ENCODE peak calls at places on chromosomes 12 and 14, in six cellular contexts. Q, V, I, E, F and P are unnamed samples.
A peak's percentile ranks its signal among the peaks of the same experiment; 100 is the strongest.

GRCh38 chr14:92577321-92577742 is 63.8 kb downstream of the RIN3 start:
- DNase-seq in Q (no peak), V (no peak), I (no peak), E (peak; percentile 61), F (no peak), P (no peak)

GRCh38 chr12:1525858-1526257 is 68.5 kb downstream of the FBXL14 start:
- DNase-seq in Q (no peak), V (no peak), I (no peak), E (no peak), F (no peak), P (peak; percentile 33)

GRCh38 chr14:101405171-101405883 is 156.0 kb upstream of the DIO3 start:
- DNase-seq in Q (peak; percentile 78), V (no peak), I (peak; percentile 53), E (no peak), F (peak; percentile 77), P (no peak)

GRCh38 chr12:29148065-29148957 is 767 bp upstream of the FAR2 start:
- DNase-seq in Q (no peak), V (peak; percentile 28), I (peak; percentile 19), E (peak; percentile 49), F (peak; percentile 80), P (peak; percentile 63)

GRCh38 chr14:63051301-63051700 is 6.0 kb upstream of the KCNH5 start:
- DNase-seq in Q (no peak), V (no peak), I (no peak), E (no peak), F (no peak), P (no peak)

GRCh38 chr12:80472912-80473500 is 29.0 kb downstream of the PTPRQ start:
- DNase-seq in Q (no peak), V (no peak), I (peak; percentile 63), E (no peak), F (peak; percentile 20), P (no peak)

GRCh38 chr12:92696240-92696639 is 6.5 kb upstream of the PLEKHG7 start:
- DNase-seq in Q (no peak), V (peak; percentile 26), I (no peak), E (no peak), F (no peak), P (peak; percentile 40)

GRCh38 chr14:66369157-66369706 is 116.9 kb upstream of the CCDC196 start:
- DNase-seq in Q (no peak), V (no peak), I (peak; percentile 41), E (no peak), F (no peak), P (no peak)

GRCh38 chr12:103314786-103315185 is 181.0 kb downstream of the C12orf42 start:
- DNase-seq in Q (no peak), V (no peak), I (no peak), E (no peak), F (no peak), P (no peak)

GRCh38 chr14:95353664-95354063 is 34.0 kb upstream of the CLMN start:
- DNase-seq in Q (no peak), V (no peak), I (no peak), E (no peak), F (no peak), P (no peak)

GRCh38 chr14:32403688-32404087 is 74.6 kb downstream of the AKAP6 start:
- DNase-seq in Q (no peak), V (no peak), I (no peak), E (no peak), F (no peak), P (no peak)
- H3K27ac ChIP-seq in Q (no peak overlapping the region), V (no peak overlapping the region), I (no peak overlapping the region), E (no peak overlapping the region), F (peak overlapping the region; percentile 55), P (no peak overlapping the region)

GRCh38 chr14:104099096-104100041 is 13.9 kb downstream of the ASPG start:
- DNase-seq in Q (no peak), V (peak; percentile 5), I (no peak), E (peak; percentile 42), F (no peak), P (no peak)
- H3K4me1 ChIP-seq in Q (no peaks in the 10 kb centered on the region), V (no peaks in the 10 kb centered on the region), I (peaks cover 3% of the 10 kb centered on the region), E (no peaks in the 10 kb centered on the region), F (peaks cover 15% of the 10 kb centered on the region), P (no peaks in the 10 kb centered on the region)

GRCh38 chr12:132052191-132052932 is 91.8 kb downstream of the DDX51 start:
- DNase-seq in Q (no peak), V (no peak), I (no peak), E (no peak), F (no peak), P (no peak)
- H3K4me3 ChIP-seq in Q (no peak overlapping the region), V (no peak overlapping the region), I (no peak overlapping the region), E (no peak overlapping the region), F (no peak overlapping the region), P (no peak overlapping the region)

GRCh38 chr12:104372721-104373335 is 69.3 kb downstream of the EID3 start:
- DNase-seq in Q (no peak), V (no peak), I (no peak), E (no peak), F (no peak), P (no peak)
- H3K27ac ChIP-seq in Q (no peak overlapping the region), V (no peak overlapping the region), I (no peak overlapping the region), E (no peak overlapping the region), F (no peak overlapping the region), P (no peak overlapping the region)

GRCh38 chr14:90678420-90678819 is 137.8 kb downstream of the TTC7B start:
- DNase-seq in Q (no peak), V (no peak), I (no peak), E (no peak), F (no peak), P (no peak)

GRCh38 chr14:90676356-90676755 is 139.9 kb downstream of the TTC7B start:
- DNase-seq in Q (no peak), V (no peak), I (no peak), E (no peak), F (no peak), P (no peak)

GRCh38 chr14:90676859-90677258 is 139.4 kb downstream of the TTC7B start:
- DNase-seq in Q (no peak), V (no peak), I (peak; percentile 54), E (no peak), F (no peak), P (no peak)

GRCh38 chr14:90678846-90679362 is 137.3 kb downstream of the TTC7B start:
- DNase-seq in Q (no peak), V (no peak), I (no peak), E (no peak), F (no peak), P (no peak)

DNA sequence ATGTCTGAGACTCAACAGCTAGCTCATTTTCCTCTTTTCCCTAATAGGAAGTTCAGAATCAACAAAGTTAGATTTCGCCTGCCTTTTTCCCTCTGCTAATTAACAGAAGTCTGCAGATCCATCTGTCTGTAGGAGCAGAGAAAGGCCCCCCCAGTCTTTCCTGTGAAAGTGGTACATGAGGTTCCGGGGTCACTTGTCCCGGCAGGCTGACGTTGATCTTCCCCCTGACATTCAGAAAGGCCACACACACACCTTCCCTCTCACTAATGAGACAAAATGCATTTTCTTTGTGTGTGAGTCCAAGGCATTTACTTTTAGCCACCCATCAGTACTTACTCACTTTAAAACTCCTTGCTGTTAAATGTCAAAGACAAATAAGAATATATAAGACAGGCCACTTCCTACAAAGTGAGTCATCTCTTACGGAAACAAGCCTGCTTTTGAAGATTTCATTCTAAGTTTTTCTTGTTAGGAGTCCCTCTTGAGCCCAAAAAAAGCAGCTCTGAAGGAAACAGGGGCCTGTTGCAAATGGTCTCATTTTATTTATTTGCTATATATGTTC is 138.7 kb downstream of the TTC7B start:
- DNase-seq in Q (no peak), V (no peak), I (peak; percentile 30), E (no peak), F (no peak), P (no peak)
- H3K4me1 ChIP-seq in Q (no peaks in the 10 kb centered on the region), V (peaks cover 66% of the 10 kb centered on the region), I (no peaks in the 10 kb centered on the region), E (peaks cover 8% of the 10 kb centered on the region), F (peaks cover 40% of the 10 kb centered on the region), P (peaks cover 41% of the 10 kb centered on the region)